ENCODE peak calls at places on chromosomes 13 and 19, in eight cellular contexts. G, V, Z, A, L, B, R and C are unnamed samples.

GRCh38 chr19:5447700-5448311 is 7.4 kb upstream of the ZNRF4 start:
- DNase-seq in V (no peak), R (peak; percentile 22), B (no peak), L (no peak), Z (no peak), A (no peak), G (no peak), C (no peak)

GRCh38 chr13:97141564-97142005 is 80.5 kb upstream of the MBNL2 start:
- DNase-seq in G (no peak), L (peak; percentile 95), V (peak; percentile 13), R (peak; percentile 85), B (no peak), Z (peak; percentile 99), A (peak; percentile 54), C (peak; percentile 76)

GRCh38 chr19:19368087-19368486 is 37.4 kb upstream of the GATAD2A start:
- DNase-seq in R (no peak), Z (no peak), L (no peak), A (no peak), V (no peak), G (no peak), B (no peak), C (no peak)

GRCh38 chr19:43623889-43624670 is 4.7 kb upstream of the ZNF428 start:
- DNase-seq in G (no peak), V (no peak), A (peak; percentile 37), L (no peak), Z (no peak), R (no peak), B (no peak), C (no peak)

GRCh38 chr13:28494537-28494860 is 429 bp downstream of the FLT1 start:
- DNase-seq in B (no peak), V (peak; percentile 6), L (peak; percentile 34), R (no peak), Z (peak; percentile 52), G (no peak), A (no peak), C (no peak)

GRCh38 chr19:15200575-15201364 is at the start of gene NOTCH3:
- DNase-seq in L (no peak), R (no peak), V (no peak), B (no peak), A (no peak), Z (no peak), G (no peak), C (no peak)

GRCh38 chr13:80858131-80858530 is 517.2 kb upstream of the SPRY2 start:
- DNase-seq in V (no peak), L (no peak), G (no peak), A (no peak), B (no peak), R (no peak), Z (no peak), C (no peak)

GRCh38 chr19:56866563-56866962 is 26.0 kb upstream of the PEG3 start:
- DNase-seq in L (no peak), B (no peak), A (no peak), R (no peak), Z (no peak), V (no peak), G (no peak), C (no peak)

GRCh38 chr19:2719232-2719735 is 1.9 kb downstream of the DIRAS1 start:
- DNase-seq in G (no peak), A (no peak), V (no peak), R (no peak), L (no peak), Z (no peak), B (no peak), C (no peak)